ENCODE peak calls at places on chromosomes 5 and 9, in five cellular contexts. Y, X, D, P and V are unnamed samples.

GRCh38 chr5:127564002-127564769 is 46.7 kb downstream of the PRRC1 start:
- DNase-seq in Y (peak), X (peak), D (no peak), P (peak), V (peak)

GRCh38 chr5:61160497-61160896 is 1.8 kb downstream of the SMIM15 start:
- DNase-seq in Y (no peak), X (no peak), D (no peak), P (no peak), V (no peak)

GRCh38 chr5:52388349-52388748 is 399.4 kb upstream of the ITGA1 start:
- DNase-seq in Y (no peak), X (no peak), D (no peak), P (no peak), V (no peak)

GRCh38 chr5:76601470-76601869 is 21.7 kb downstream of the F2RL2 start:
- DNase-seq in Y (peak), X (no peak), D (no peak), P (peak), V (peak)

GRCh38 chr5:143976055-143976454 is 164.1 kb downstream of the HMHB1 start:
- DNase-seq in Y (no peak), X (no peak), D (no peak), P (peak), V (peak)

GRCh38 chr5:65012411-65012972 is 243.8 kb downstream of the CWC27 start:
- DNase-seq in Y (no peak), X (no peak), D (no peak), P (no peak), V (no peak)

GRCh38 chr5:56615750-56616149 is 199.6 kb upstream of the MAP3K1 start:
- DNase-seq in Y (no peak), X (no peak), D (no peak), P (no peak), V (no peak)

GRCh38 chr5:110463116-110463515 is 263.4 kb downstream of the TMEM232 start:
- DNase-seq in Y (no peak), X (no peak), D (no peak), P (no peak), V (peak)

GRCh38 chr9:87874320-87874655 is 8.4 kb upstream of the SPATA31E1 start:
- DNase-seq in Y (no peak), X (no peak), D (no peak), P (no peak), V (no peak)

GRCh38 chr5:179905144-179905526 is 2.6 kb downstream of the TBC1D9B start:
- DNase-seq in Y (no peak), X (no peak), D (no peak), P (no peak), V (no peak)

GRCh38 chr5:59380350-59380951 is 513.1 kb downstream of the PDE4D start:
- DNase-seq in Y (peak), X (peak), D (no peak), P (peak), V (peak)

GRCh38 chr5:151665584-151665982 is 21.1 kb downstream of the SPARC start:
- DNase-seq in Y (no peak), X (no peak), D (no peak), P (no peak), V (no peak)

GRCh38 chr5:26940981-26941380 is 97.4 kb downstream of the CDH9 start:
- DNase-seq in Y (peak), X (no peak), D (no peak), P (peak), V (peak)

GRCh38 chr9:29044959-29045358 is 1471.7 kb upstream of the C9orf72 start:
- DNase-seq in Y (peak), X (no peak), D (no peak), P (peak), V (peak)

GRCh38 chr5:169006878-169007790 is 293.8 kb downstream of the SLIT3 start:
- DNase-seq in Y (peak), X (no peak), D (no peak), P (peak), V (peak)

GRCh38 chr5:111929892-111930291 is 172.9 kb upstream of the NREP start:
- DNase-seq in Y (peak), X (no peak), D (peak), P (peak), V (peak)

GRCh38 chr5:111224561-111224989 is 391 bp downstream of the CAMK4 start:
- DNase-seq in Y (peak), X (no peak), D (no peak), P (no peak), V (peak)

GRCh38 chr5:103896593-103896992 is 334.0 kb upstream of the NUDT12 start:
- DNase-seq in Y (no peak), X (no peak), D (no peak), P (no peak), V (no peak)

GRCh38 chr5:131230406-131230805 is 33.4 kb upstream of the CDC42SE2 start:
- DNase-seq in Y (no peak), X (no peak), D (no peak), P (no peak), V (no peak)

GRCh38 chr5:51378778-51379652 is 4.2 kb upstream of the ISL1 start:
- DNase-seq in Y (peak), X (no peak), D (no peak), P (no peak), V (no peak)

GRCh38 chr5:181035991-181036815 is 3.9 kb upstream of the BTNL9 start:
- DNase-seq in Y (no peak), X (no peak), D (no peak), P (no peak), V (no peak)

GRCh38 chr9:123191260-123191659 is 77.1 kb downstream of the STRBP start:
- DNase-seq in Y (no peak), X (no peak), D (no peak), P (no peak), V (no peak)

GRCh38 chr5:119393746-119394145 is 37.9 kb downstream of the TNFAIP8 start:
- DNase-seq in Y (peak), X (no peak), D (no peak), P (peak), V (no peak)

DNA sequence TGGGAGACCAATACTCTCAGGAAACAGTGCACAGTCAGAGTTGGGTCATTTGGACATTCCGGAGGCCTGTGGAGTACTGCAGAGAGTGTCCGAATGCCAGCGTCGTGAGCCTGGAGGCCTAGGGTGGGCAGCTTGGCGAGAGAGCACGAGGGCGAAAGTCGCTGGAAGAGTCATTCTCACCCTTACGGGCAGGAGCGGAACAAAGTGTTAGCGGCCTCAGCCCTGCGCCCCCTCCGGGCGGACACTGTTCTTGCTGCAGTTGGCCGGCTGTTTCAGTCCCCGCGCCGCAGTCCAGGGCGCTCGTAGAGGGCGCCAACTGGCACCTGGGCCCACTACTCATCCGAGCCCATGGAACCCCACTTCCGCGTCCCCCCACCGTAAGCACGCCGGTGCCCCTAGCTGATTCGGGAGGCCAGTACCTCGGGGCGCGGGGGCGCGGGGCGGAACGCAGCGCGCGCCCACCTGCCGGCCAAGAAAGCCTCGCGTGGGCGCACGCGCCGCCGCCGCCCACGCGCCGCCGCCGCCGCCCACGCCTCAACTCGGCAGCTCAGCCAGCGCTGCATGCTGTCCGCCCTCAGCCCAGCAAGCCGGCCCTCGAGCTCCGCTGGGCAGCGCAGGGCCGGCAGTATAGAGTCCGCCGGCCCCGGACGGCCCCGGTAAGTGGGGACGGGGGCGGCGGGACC is 99.7 kb upstream of the CCL21 start:
- DNase-seq in Y (peak), X (no peak), D (no peak), P (peak), V (peak)
- TF ChIP-seq CTCF in Y (peak), X (no peak), D (peak), P (peak), V (peak)

GRCh38 chr9:98381311-98382103 is 126.1 kb upstream of the TBC1D2 start:
- DNase-seq in Y (no peak), X (no peak), D (no peak), P (no peak), V (no peak)
- TF ChIP-seq CTCF in Y (no peak), X (no peak), D (no peak), P (no peak), V (no peak)

GRCh38 chr9:76137941-76138340 is 247.5 kb downstream of the PCSK5 start:
- DNase-seq in Y (no peak), X (no peak), D (no peak), P (no peak), V (no peak)
- TF ChIP-seq CTCF in Y (no peak), X (no peak), D (no peak), P (no peak), V (no peak)

GRCh38 chr5:108696407-108696806 is 51.3 kb upstream of the FER start:
- DNase-seq in Y (no peak), X (no peak), D (no peak), P (no peak), V (no peak)
- TF ChIP-seq CTCF in Y (no peak), X (no peak), D (no peak), P (no peak), V (no peak)

GRCh38 chr5:159441441-159441840 is 111.2 kb upstream of the IL12B start:
- DNase-seq in Y (peak), X (no peak), D (no peak), P (peak), V (no peak)
- TF ChIP-seq CTCF in Y (no peak), X (peak), D (no peak), P (peak), V (peak)

GRCh38 chr5:157230610-157231009 is 35.3 kb upstream of the CYFIP2 start:
- DNase-seq in Y (no peak), X (no peak), D (no peak), P (no peak), V (no peak)
- TF ChIP-seq CTCF in Y (no peak), X (no peak), D (no peak), P (no peak), V (no peak)

GRCh38 chr9:112917987-112918362 is 27.3 kb upstream of the SLC46A2 start:
- DNase-seq in Y (no peak), X (no peak), D (no peak), P (no peak), V (no peak)

GRCh38 chr9:112917027-112917986 is 26.6 kb upstream of the SLC46A2 start:
- DNase-seq in Y (peak), X (no peak), D (no peak), P (no peak), V (peak)

GRCh38 chr9:112925058-112925641 is 34.5 kb upstream of the SLC46A2 start:
- DNase-seq in Y (peak), X (no peak), D (no peak), P (peak), V (no peak)

GRCh38 chr9:112921549-112921948 is 30.9 kb upstream of the SLC46A2 start:
- DNase-seq in Y (peak), X (no peak), D (no peak), P (peak), V (no peak)
- TF ChIP-seq CTCF in Y (peak), X (peak), D (peak), P (peak), V (peak)